ENCODE peak calls at places on chromosomes 4 and X, in five cellular contexts. F is EH; K is stimulated activated CD8-positive, alpha-beta memory T cell treated with anti-CD3 and anti-CD28 coated beads, Interleukin-4, amount 100 ng/mL, for 1 hour; U is NCI-H82; L is NCI-H1105 treated with DMSO at 0.1 percent for 48 hours. N is an unnamed sample.

GRCh38 chr4:119046263-119046662 is 89.4 kb upstream of the MYOZ2 start:
- DNase-seq in F (no peak), K (no peak), U (no peak), L (no peak), N (no peak)

GRCh38 chr4:89897867-89898266 is 3.2 kb downstream of the MMRN1 start:
- DNase-seq in F (no peak), K (no peak), U (no peak), L (no peak), N (no peak)

GRCh38 chrX:148871422-148872152 is 371.2 kb downstream of the AFF2 start:
- DNase-seq in F (peak), K (no peak), U (no peak), L (no peak), N (no peak)

GRCh38 chr4:74374561-74375327 is 9.8 kb downstream of the EREG start:
- DNase-seq in F (peak), K (no peak), U (no peak), L (no peak), N (no peak)

GRCh38 chr4:80184791-80185756 is 12.2 kb upstream of the PRDM8 start:
- DNase-seq in F (peak), K (no peak), U (peak), L (no peak), N (peak)

GRCh38 chr4:73864365-73864764 is 4.8 kb upstream of the CXCL1 start:
- DNase-seq in F (no peak), K (no peak), U (peak), L (peak), N (no peak)

GRCh38 chr4:126718161-126718560 is 914.6 kb upstream of the INTU start:
- DNase-seq in F (peak), K (no peak), U (no peak), L (no peak), N (no peak)

GRCh38 chr4:12884846-12885796 is 599.0 kb downstream of the RAB28 start:
- DNase-seq in F (no peak), K (no peak), U (peak), L (no peak), N (no peak)

GRCh38 chr4:100059467-100059866 is 109.4 kb upstream of the H2AZ1 start:
- DNase-seq in F (no peak), K (no peak), U (no peak), L (no peak), N (no peak)

GRCh38 chrX:69615779-69616519 is at the start of gene EDA:
- DNase-seq in F (peak), K (no peak), U (peak), L (peak), N (peak)

GRCh38 chr4:1080961-1081688 is 32.2 kb downstream of the RNF212 start:
- DNase-seq in F (no peak), K (no peak), U (no peak), L (peak), N (no peak)

GRCh38 chr4:88661724-88662123 is 35.9 kb downstream of the NAP1L5 start:
- DNase-seq in F (peak), K (no peak), U (no peak), L (no peak), N (no peak)

GRCh38 chr4:23105759-23106370 is 413.1 kb downstream of the GBA3 start:
- DNase-seq in F (no peak), K (no peak), U (no peak), L (no peak), N (no peak)

GRCh38 chrX:19798423-19798822 is 89.0 kb downstream of the SH3KBP1 start:
- DNase-seq in F (no peak), K (no peak), U (no peak), L (no peak), N (no peak)

GRCh38 chr4:182530451-182530850 is 287.2 kb downstream of the TENM3 start:
- DNase-seq in F (no peak), K (no peak), U (no peak), L (no peak), N (no peak)